ENCODE peak calls at places on chromosomes 4 and X, in eight cellular contexts. One of them, this sample, is unnamed.

GRCh38 chrX:136572030-136572429 is 40.0 kb downstream of the VGLL1 start:
- DNase-seq in stomach: no peak
- DNase-seq in A549: no peak
- DNase-seq in H1: no peak
- DNase-seq in suprapubic skin: no peak
- DNase-seq in transverse colon: no peak
- DNase-seq in tibial nerve: no peak
- DNase-seq in HepG2: no peak
- DNase-seq in this sample: no peak

GRCh38 chr4:184361443-184361842 is 112.9 kb downstream of the IRF2 start:
- DNase-seq in stomach: no peak
- DNase-seq in H1: no peak
- DNase-seq in HepG2: no peak
- DNase-seq in suprapubic skin: no peak
- DNase-seq in transverse colon: no peak
- DNase-seq in A549: no peak
- DNase-seq in tibial nerve: peak; percentile 42
- DNase-seq in this sample: no peak

GRCh38 chr4:73648478-73648877 is 28.2 kb upstream of the RASSF6 start:
- DNase-seq in HepG2: no peak
- DNase-seq in tibial nerve: no peak
- DNase-seq in A549: no peak
- DNase-seq in H1: no peak
- DNase-seq in stomach: no peak
- DNase-seq in suprapubic skin: no peak
- DNase-seq in transverse colon: no peak
- DNase-seq in this sample: no peak

GRCh38 chr4:184347251-184348239 is 126.8 kb downstream of the IRF2 start:
- DNase-seq in tibial nerve: peak; percentile 49
- DNase-seq in transverse colon: peak; percentile 72
- DNase-seq in A549: peak; percentile 13
- DNase-seq in stomach: peak; percentile 80
- DNase-seq in suprapubic skin: no peak
- DNase-seq in H1: peak; percentile 57
- DNase-seq in HepG2: no peak
- DNase-seq in this sample: no peak

GRCh38 chr4:83889802-83890201 is 353.9 kb downstream of the GPAT3 start:
- DNase-seq in transverse colon: no peak
- DNase-seq in HepG2: no peak
- DNase-seq in H1: no peak
- DNase-seq in suprapubic skin: no peak
- DNase-seq in tibial nerve: no peak
- DNase-seq in stomach: no peak
- DNase-seq in A549: peak; percentile 45
- DNase-seq in this sample: no peak

GRCh38 chrX:19174401-19175025 is 52.2 kb upstream of the ADGRG2 start:
- DNase-seq in tibial nerve: peak; percentile 6
- DNase-seq in suprapubic skin: no peak
- DNase-seq in transverse colon: no peak
- DNase-seq in A549: peak; percentile 81
- DNase-seq in HepG2: no peak
- DNase-seq in stomach: no peak
- DNase-seq in H1: no peak
- DNase-seq in this sample: no peak

GRCh38 chr4:124111922-124112321 is 600.6 kb downstream of the ANKRD50 start:
- DNase-seq in stomach: no peak
- DNase-seq in HepG2: peak; percentile 55
- DNase-seq in A549: peak; percentile 53
- DNase-seq in suprapubic skin: no peak
- DNase-seq in transverse colon: no peak
- DNase-seq in tibial nerve: peak; percentile 35
- DNase-seq in H1: no peak
- DNase-seq in this sample: no peak

GRCh38 chrX:10988653-10989052 is 122.5 kb upstream of the HCCS start:
- DNase-seq in suprapubic skin: no peak
- DNase-seq in A549: no peak
- DNase-seq in tibial nerve: no peak
- DNase-seq in stomach: no peak
- DNase-seq in transverse colon: no peak
- DNase-seq in HepG2: no peak
- DNase-seq in H1: no peak
- DNase-seq in this sample: no peak

GRCh38 chr4:5409980-5410618 is 298.3 kb downstream of the EVC2 start:
- DNase-seq in H1: no peak
- DNase-seq in stomach: no peak
- DNase-seq in A549: no peak
- DNase-seq in tibial nerve: no peak
- DNase-seq in HepG2: peak; percentile 9
- DNase-seq in transverse colon: no peak
- DNase-seq in suprapubic skin: no peak
- DNase-seq in this sample: no peak

DNA sequence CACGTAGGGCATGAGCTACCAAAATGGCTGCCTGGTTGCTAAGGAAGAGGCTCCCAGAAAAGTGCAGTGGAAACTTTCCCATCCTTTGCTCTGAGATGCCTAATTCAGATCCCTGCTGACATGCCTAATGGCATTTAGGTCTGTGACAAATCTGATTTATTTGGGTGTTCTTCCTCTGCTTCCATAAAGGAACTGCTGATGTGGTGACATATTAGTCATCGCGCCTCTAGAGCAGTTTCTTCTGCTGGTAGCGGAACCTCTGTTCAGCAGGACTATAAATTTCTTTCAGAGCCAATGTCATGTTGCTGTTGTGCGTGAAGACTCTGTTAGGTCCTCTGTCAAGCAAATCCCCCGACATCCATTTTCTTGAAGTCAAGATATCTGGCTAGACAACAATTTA is 310.0 kb downstream of the PDHA2 start:
- DNase-seq in HepG2: no peak
- DNase-seq in H1: no peak
- DNase-seq in tibial nerve: no peak
- DNase-seq in suprapubic skin: no peak
- DNase-seq in stomach: no peak
- DNase-seq in transverse colon: no peak
- DNase-seq in A549: no peak
- DNase-seq in this sample: no peak
- TF ChIP-seq EP300 in HepG2: no peak
- TF ChIP-seq EP300 in H1: no peak
- TF ChIP-seq EP300 in tibial nerve: no peak
- TF ChIP-seq EP300 in suprapubic skin: no peak
- TF ChIP-seq EP300 in stomach: no peak
- TF ChIP-seq EP300 in transverse colon: no peak
- TF ChIP-seq EP300 in A549: no peak
- TF ChIP-seq EP300 in this sample: no peak

DNA sequence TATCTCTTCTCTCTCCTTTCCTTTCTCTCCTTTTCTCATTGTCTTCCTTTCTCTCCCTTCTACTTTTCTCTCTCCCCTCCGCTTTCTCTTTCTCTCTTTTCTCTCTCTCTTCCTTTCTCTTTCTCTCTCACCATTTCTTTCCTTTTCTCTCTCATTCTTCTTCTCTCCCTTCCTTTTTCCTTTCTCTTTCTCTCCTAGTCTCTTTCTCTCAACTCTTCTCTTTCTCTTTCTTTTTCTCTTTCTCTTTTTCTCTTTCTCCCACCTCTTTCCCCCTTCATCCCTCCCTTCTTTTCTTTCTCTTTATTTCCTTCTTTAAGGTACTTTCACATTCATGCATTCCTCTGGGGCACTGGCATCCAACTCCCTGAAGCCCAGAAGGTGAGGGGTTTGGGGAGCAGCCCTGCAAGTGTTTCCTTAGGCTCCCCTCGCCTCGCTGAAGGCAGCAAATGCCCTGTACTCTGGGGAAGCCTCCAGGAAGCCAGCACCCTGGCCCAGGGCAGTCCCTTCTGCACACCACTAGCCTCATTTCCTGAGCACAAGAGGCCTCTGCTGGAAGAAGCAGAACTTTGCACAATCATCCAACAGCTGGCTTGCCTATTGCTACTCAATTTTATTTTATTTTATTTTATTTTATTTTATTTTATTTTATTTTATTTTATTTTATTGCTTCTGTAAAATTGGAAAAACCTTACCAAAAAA is 124.2 kb downstream of the NFKB1 start:
- DNase-seq in transverse colon: peak; percentile 42
- DNase-seq in HepG2: peak; percentile 59
- DNase-seq in tibial nerve: no peak
- DNase-seq in stomach: peak; percentile 54
- DNase-seq in suprapubic skin: no peak
- DNase-seq in H1: no peak
- DNase-seq in A549: peak; percentile 37
- DNase-seq in this sample: no peak
- TF ChIP-seq CTCF in transverse colon: peak; percentile 21
- TF ChIP-seq CTCF in HepG2: peak; percentile 68
- TF ChIP-seq CTCF in tibial nerve: no peak
- TF ChIP-seq CTCF in stomach: no peak
- TF ChIP-seq CTCF in suprapubic skin: no peak
- TF ChIP-seq CTCF in H1: peak; percentile 47
- TF ChIP-seq CTCF in A549: no peak
- TF ChIP-seq CTCF in this sample: no peak

DNA sequence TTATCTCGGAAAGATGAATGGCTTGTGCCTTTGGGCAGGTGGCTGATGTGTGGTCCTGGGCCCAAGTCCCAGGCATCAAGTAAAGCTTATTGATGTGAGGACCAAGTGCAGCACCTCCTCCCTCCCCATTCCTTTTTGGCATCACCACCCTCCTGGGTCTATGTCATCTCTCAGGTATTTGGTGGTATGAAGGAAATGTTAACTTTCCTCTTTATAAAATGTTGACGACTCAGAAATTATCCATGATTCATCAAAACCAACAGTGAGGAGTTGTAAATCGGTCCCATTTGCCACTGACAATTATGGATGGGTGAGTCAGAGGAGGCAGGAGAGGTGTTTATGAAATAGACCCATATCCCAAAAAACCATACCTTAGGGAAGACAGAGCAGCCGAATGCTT is 229.4 kb upstream of the GATB start:
- DNase-seq in HepG2: no peak
- DNase-seq in suprapubic skin: no peak
- DNase-seq in A549: peak; percentile 8
- DNase-seq in tibial nerve: no peak
- DNase-seq in stomach: no peak
- DNase-seq in H1: no peak
- DNase-seq in transverse colon: no peak
- DNase-seq in this sample: no peak
- TF ChIP-seq EP300 in HepG2: no peak
- TF ChIP-seq EP300 in suprapubic skin: no peak
- TF ChIP-seq EP300 in A549: no peak
- TF ChIP-seq EP300 in tibial nerve: no peak
- TF ChIP-seq EP300 in stomach: no peak
- TF ChIP-seq EP300 in H1: no peak
- TF ChIP-seq EP300 in transverse colon: no peak
- TF ChIP-seq EP300 in this sample: no peak

DNA sequence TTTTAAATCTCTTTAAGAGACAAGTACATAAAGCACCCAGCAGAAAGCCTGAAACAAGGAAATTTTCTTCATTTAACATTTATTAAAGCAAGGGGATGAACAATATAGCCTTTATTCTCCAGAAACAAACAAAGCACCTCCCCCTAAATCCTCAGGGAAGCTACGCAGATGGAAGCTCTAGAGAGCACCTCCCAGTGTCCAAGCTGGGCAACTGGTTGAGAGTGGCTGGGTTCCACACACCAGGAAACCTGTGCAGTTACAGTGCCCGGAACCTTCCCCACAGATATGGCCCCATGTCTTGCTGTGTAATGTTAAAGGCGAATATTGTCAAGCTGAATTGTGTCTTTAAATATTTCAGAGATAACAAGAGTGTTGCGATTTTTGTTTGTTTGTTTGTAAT is 8.9 kb upstream of the TRIML1 start:
- DNase-seq in transverse colon: no peak
- DNase-seq in tibial nerve: no peak
- DNase-seq in suprapubic skin: no peak
- DNase-seq in A549: peak; percentile 30
- DNase-seq in HepG2: no peak
- DNase-seq in stomach: no peak
- DNase-seq in H1: no peak
- DNase-seq in this sample: no peak
- TF ChIP-seq CTCF in transverse colon: no peak
- TF ChIP-seq CTCF in tibial nerve: no peak
- TF ChIP-seq CTCF in suprapubic skin: no peak
- TF ChIP-seq CTCF in A549: no peak
- TF ChIP-seq CTCF in HepG2: no peak
- TF ChIP-seq CTCF in stomach: no peak
- TF ChIP-seq CTCF in H1: peak; percentile 60
- TF ChIP-seq CTCF in this sample: no peak

DNA sequence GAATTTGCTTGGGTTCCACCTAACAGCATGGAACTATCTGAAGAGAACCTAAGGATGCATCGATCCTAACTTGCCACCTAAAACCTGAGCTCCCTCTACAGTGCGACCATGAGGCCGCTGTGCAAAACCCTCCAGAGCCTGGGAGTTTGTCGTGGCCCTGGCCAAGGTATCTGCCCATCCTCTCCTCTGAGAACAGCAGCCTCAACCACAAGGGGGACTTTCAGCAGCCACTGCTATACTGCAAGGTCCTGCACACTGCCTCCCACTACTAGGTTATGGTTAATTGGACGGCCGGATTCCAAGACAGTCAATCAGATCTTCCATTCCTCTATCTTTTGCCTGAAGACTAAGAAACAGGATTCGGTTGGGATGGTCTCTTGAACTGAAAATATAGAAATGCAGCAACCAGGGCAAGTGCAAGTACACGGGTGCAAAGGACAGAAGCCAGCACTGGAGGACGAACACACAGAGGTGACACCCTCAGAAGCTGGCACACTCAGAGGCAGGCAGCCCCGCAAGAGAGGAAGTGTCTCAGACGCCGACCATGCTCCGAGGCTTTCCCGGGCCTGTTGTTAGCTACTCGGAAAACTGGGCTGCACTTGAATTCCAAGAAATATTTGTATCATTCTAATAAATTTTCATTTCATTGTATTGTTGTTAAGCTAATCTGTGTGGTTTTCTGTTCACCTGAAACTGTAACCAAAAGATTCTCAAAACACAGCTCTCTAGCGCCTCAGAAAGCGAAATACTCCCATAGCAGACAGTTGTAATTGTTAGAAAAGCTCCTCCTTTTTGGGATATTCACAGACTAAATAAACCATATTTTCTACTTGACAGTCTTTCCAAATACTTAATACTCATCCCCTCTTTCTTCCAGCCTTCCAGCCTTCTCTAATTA is 63.3 kb downstream of the AFAP1 start:
- DNase-seq in HepG2: peak; percentile 55
- DNase-seq in suprapubic skin: no peak
- DNase-seq in stomach: no peak
- DNase-seq in tibial nerve: no peak
- DNase-seq in H1: no peak
- DNase-seq in transverse colon: no peak
- DNase-seq in A549: peak; percentile 85
- DNase-seq in this sample: no peak
- TF ChIP-seq EP300 in HepG2: no peak
- TF ChIP-seq EP300 in suprapubic skin: no peak
- TF ChIP-seq EP300 in stomach: no peak
- TF ChIP-seq EP300 in tibial nerve: no peak
- TF ChIP-seq EP300 in H1: no peak
- TF ChIP-seq EP300 in transverse colon: no peak
- TF ChIP-seq EP300 in A549: no peak
- TF ChIP-seq EP300 in this sample: no peak

GRCh38 chr4:160180206-160180605 is 1077.3 kb downstream of the RAPGEF2 start:
- DNase-seq in tibial nerve: no peak
- DNase-seq in A549: peak; percentile 49
- DNase-seq in transverse colon: no peak
- DNase-seq in stomach: no peak
- DNase-seq in H1: no peak
- DNase-seq in HepG2: no peak
- DNase-seq in suprapubic skin: no peak
- DNase-seq in this sample: no peak

GRCh38 chr4:160175064-160175643 is 1072.3 kb downstream of the RAPGEF2 start:
- DNase-seq in H1: no peak
- DNase-seq in transverse colon: no peak
- DNase-seq in A549: peak; percentile 16
- DNase-seq in tibial nerve: no peak
- DNase-seq in stomach: no peak
- DNase-seq in HepG2: no peak
- DNase-seq in suprapubic skin: no peak
- DNase-seq in this sample: no peak
- TF ChIP-seq CTCF in H1: peak; percentile 10
- TF ChIP-seq CTCF in transverse colon: no peak
- TF ChIP-seq CTCF in A549: no peak
- TF ChIP-seq CTCF in tibial nerve: no peak
- TF ChIP-seq CTCF in stomach: no peak
- TF ChIP-seq CTCF in HepG2: no peak
- TF ChIP-seq CTCF in suprapubic skin: no peak
- TF ChIP-seq CTCF in this sample: no peak

This sample was measured in esophagus muscularis mucosa.